ENCODE peak calls at places on chromosome 14, in eight cellular contexts. G, N, V, R, Z, T, D and J are unnamed samples.

GRCh38 chr14:103943673-103944072 is 1.3 kb upstream of the RD3L start:
- DNase-seq in G (no peak), Z (no peak), V (no peak), R (no peak), D (no peak), N (no peak), T (no peak), J (no peak)

GRCh38 chr14:95679995-95680735 is 6.1 kb upstream of the TCL1B start:
- DNase-seq in G (peak), D (no peak), T (no peak), Z (no peak), R (no peak), N (no peak), V (no peak), J (no peak)

GRCh38 chr14:102525213-102526143 is 15.9 kb upstream of the ANKRD9 start:
- DNase-seq in G (peak), T (no peak), Z (no peak), V (peak), N (peak), D (peak), R (peak), J (no peak)

GRCh38 chr14:65100905-65101541 is 1.3 kb downstream of the MAX start:
- DNase-seq in R (peak), T (no peak), D (peak), N (peak), V (no peak), G (no peak), Z (no peak), J (no peak)

GRCh38 chr14:105739331-105740102 is 213.1 kb downstream of the TMEM121 start:
- DNase-seq in D (no peak), Z (no peak), R (no peak), G (no peak), V (no peak), N (no peak), T (no peak), J (no peak)

GRCh38 chr14:52948836-52949235 is 2.0 kb downstream of the FERMT2 start:
- DNase-seq in G (no peak), R (no peak), V (no peak), D (no peak), Z (no peak), N (no peak), T (no peak), J (no peak)

GRCh38 chr14:25042362-25043299 is 7.3 kb downstream of the STXBP6 start:
- DNase-seq in N (peak), T (no peak), Z (no peak), D (no peak), R (no peak), V (peak), G (no peak), J (no peak)

GRCh38 chr14:38567728-38568127 is 311.8 kb upstream of the CLEC14A start:
- DNase-seq in Z (no peak), D (no peak), V (no peak), T (no peak), G (no peak), N (no peak), R (no peak), J (no peak)

GRCh38 chr14:74262076-74262475 is 22.8 kb downstream of the VSX2 start:
- DNase-seq in N (no peak), T (no peak), Z (no peak), D (no peak), R (no peak), V (no peak), G (no peak), J (no peak)

GRCh38 chr14:92644601-92645515 is 103.6 kb downstream of the LGMN start:
- DNase-seq in Z (no peak), R (no peak), V (no peak), N (no peak), T (no peak), D (no peak), G (no peak), J (no peak)

GRCh38 chr14:75032939-75033338 is 18.3 kb downstream of the MLH3 start:
- DNase-seq in R (no peak), G (no peak), N (no peak), T (no peak), Z (no peak), D (no peak), V (no peak), J (no peak)

GRCh38 chr14:78611796-78612571 is 441.8 kb downstream of the NRXN3 start:
- DNase-seq in V (peak), D (no peak), Z (no peak), N (no peak), G (no peak), R (no peak), T (no peak), J (no peak)

GRCh38 chr14:68359862-68360552 is 432.9 kb downstream of the ZFP36L1 start:
- DNase-seq in D (peak), T (no peak), R (peak), V (peak), Z (no peak), G (no peak), N (peak), J (no peak)

GRCh38 chr14:50225067-50225973 is 6.1 kb downstream of the SOS2 start:
- DNase-seq in N (peak), R (peak), Z (no peak), G (no peak), D (peak), V (peak), T (no peak), J (no peak)

GRCh38 chr14:22610931-22611330 is 12.8 kb downstream of the ABHD4 start:
- DNase-seq in N (no peak), T (peak), G (no peak), V (no peak), R (no peak), Z (no peak), D (peak), J (no peak)

GRCh38 chr14:91135039-91135438 is 21.2 kb downstream of the DGLUCY start:
- DNase-seq in N (no peak), D (no peak), T (no peak), G (no peak), Z (no peak), R (no peak), V (no peak), J (no peak)

GRCh38 chr14:50402965-50403364 is 6.3 kb upstream of the CDKL1 start:
- DNase-seq in V (peak), T (no peak), Z (no peak), G (no peak), N (peak), R (peak), D (no peak), J (no peak)

GRCh38 chr14:39085933-39086332 is 17.1 kb downstream of the SEC23A start:
- DNase-seq in D (no peak), R (no peak), T (no peak), V (peak), N (peak), Z (no peak), G (no peak), J (no peak)

GRCh38 chr14:73758392-73759182 is 44.4 kb upstream of the PNMA1 start:
- DNase-seq in T (peak), Z (no peak), D (peak), R (peak), N (peak), V (peak), G (peak), J (peak)

GRCh38 chr14:75896341-75896740 is 85.5 kb downstream of the TGFB3 start:
- DNase-seq in D (no peak), Z (no peak), N (peak), R (no peak), G (no peak), T (no peak), V (no peak), J (no peak)

GRCh38 chr14:77375973-77376372 is 921 bp downstream of the TMED8 start:
- DNase-seq in T (no peak), R (no peak), V (peak), Z (no peak), G (no peak), D (no peak), N (no peak), J (no peak)

GRCh38 chr14:99995700-99996356 is 69.4 kb upstream of the EVL start:
- DNase-seq in D (peak), V (peak), T (peak), N (peak), Z (peak), G (peak), R (peak), J (peak)

GRCh38 chr14:34227834-34228662 is 234.0 kb downstream of the SPTSSA start:
- DNase-seq in R (no peak), Z (peak), N (peak), V (peak), D (peak), G (no peak), T (peak), J (peak)

GRCh38 chr14:89588016-89588415 is 171.0 kb upstream of the FOXN3 start:
- DNase-seq in Z (no peak), D (no peak), V (no peak), T (no peak), G (no peak), R (no peak), N (no peak), J (no peak)

GRCh38 chr14:72736348-72736747 is 157.6 kb downstream of the DPF3 start:
- DNase-seq in D (peak), T (no peak), G (no peak), R (no peak), Z (peak), N (peak), V (peak), J (no peak)

GRCh38 chr14:58898655-58899316 is 261.0 kb downstream of the DACT1 start:
- DNase-seq in T (no peak), R (peak), G (no peak), V (peak), D (peak), N (peak), Z (no peak), J (no peak)

GRCh38 chr14:64113279-64113678 is 180.9 kb downstream of the ESR2 start:
- DNase-seq in R (no peak), Z (no peak), T (no peak), D (peak), V (no peak), N (no peak), G (no peak), J (no peak)

GRCh38 chr14:101000711-101001110 is 97.2 kb upstream of the RTL1 start:
- DNase-seq in Z (no peak), D (no peak), N (no peak), R (no peak), T (no peak), V (no peak), G (no peak), J (no peak)

GRCh38 chr14:58769766-58770165 is 132.0 kb downstream of the DACT1 start:
- DNase-seq in T (no peak), Z (no peak), D (no peak), V (no peak), N (no peak), G (no peak), R (no peak), J (no peak)

GRCh38 chr14:63777024-63777423 is 49.2 kb upstream of the SGPP1 start:
- DNase-seq in G (no peak), D (peak), Z (peak), N (peak), V (peak), T (no peak), R (peak), J (no peak)

GRCh38 chr14:91354221-91354916 is 63.3 kb downstream of the CCDC88C start:
- DNase-seq in R (no peak), Z (no peak), G (no peak), T (no peak), N (no peak), D (no peak), V (no peak), J (no peak)

GRCh38 chr14:89427426-89428162 is 10.6 kb upstream of the FOXN3 start:
- DNase-seq in Z (no peak), D (no peak), T (no peak), G (no peak), N (no peak), R (no peak), V (no peak), J (no peak)

GRCh38 chr14:28059254-28059653 is 707.3 kb upstream of the FOXG1 start:
- DNase-seq in Z (no peak), N (no peak), R (no peak), G (no peak), D (no peak), T (no peak), V (no peak), J (no peak)